ENCODE peak calls at places on chromosomes 7 and 10, in ten cellular contexts. Y is endothelial cell of umbilical vein, C is stomach, M is K562, X is H1, S is SK-N-SH, A is HCT116, G is transverse colon, I is sigmoid colon, K is suprapubic skin. L is an unnamed sample.

GRCh38 chr7:15571303-15571878 is 9.6 kb upstream of the AGMO start:
- DNase-seq in Y (peak), C (no peak), M (no peak), X (no peak), S (no peak), A (no peak), G (no peak), I (no peak), K (no peak), L (no peak)

GRCh38 chr7:117621075-117621474 is 141.2 kb downstream of the CFTR start:
- DNase-seq in Y (no peak), C (no peak), M (no peak), X (no peak), S (no peak), A (no peak), G (no peak), I (no peak), K (no peak), L (no peak)

GRCh38 chr7:128082431-128082830 is 51.2 kb upstream of the LRRC4 start:
- DNase-seq in Y (no peak), C (no peak), M (no peak), X (no peak), S (no peak), A (no peak), G (no peak), I (no peak), K (no peak), L (no peak)

GRCh38 chr7:131042269-131043160 is 285.2 kb upstream of the MKLN1 start:
- DNase-seq in Y (no peak), C (no peak), M (no peak), X (no peak), S (no peak), A (no peak), G (no peak), I (no peak), K (no peak), L (no peak)

GRCh38 chr7:8443871-8444756 is 10.7 kb downstream of the NXPH1 start:
- DNase-seq in Y (no peak), C (no peak), M (no peak), X (peak), S (no peak), A (no peak), G (no peak), I (no peak), K (no peak), L (peak)

GRCh38 chr10:35425596-35425995 is 89.3 kb downstream of the CCNY start:
- DNase-seq in Y (peak), C (no peak), M (no peak), X (no peak), S (no peak), A (no peak), G (no peak), I (no peak), K (no peak), L (no peak)

GRCh38 chr10:49350138-49350537 is 45.8 kb downstream of the DRGX start:
- DNase-seq in Y (no peak), C (no peak), M (no peak), X (no peak), S (no peak), A (no peak), G (no peak), I (no peak), K (no peak), L (no peak)

GRCh38 chr7:35731349-35731748 is 36.4 kb upstream of the HERPUD2 start:
- DNase-seq in Y (no peak), C (no peak), M (no peak), X (no peak), S (no peak), A (no peak), G (no peak), I (no peak), K (no peak), L (no peak)

GRCh38 chr10:23439920-23440875 is 1.3 kb downstream of the OTUD1 start:
- DNase-seq in Y (peak), C (peak), M (no peak), X (peak), S (peak), A (no peak), G (peak), I (peak), K (no peak), L (peak)

GRCh38 chr7:156437021-156437614 is 203.5 kb upstream of the RNF32 start:
- DNase-seq in Y (no peak), C (no peak), M (no peak), X (no peak), S (no peak), A (no peak), G (no peak), I (no peak), K (no peak), L (no peak)

GRCh38 chr10:126252884-126253612 is 135.2 kb downstream of the ADAM12 start:
- DNase-seq in Y (peak), C (no peak), M (no peak), X (no peak), S (no peak), A (no peak), G (no peak), I (no peak), K (no peak), L (no peak)

GRCh38 chr10:77049896-77050295 is 587.7 kb downstream of the KCNMA1 start:
- DNase-seq in Y (no peak), C (no peak), M (no peak), X (peak), S (no peak), A (no peak), G (no peak), I (no peak), K (no peak), L (no peak)

GRCh38 chr7:155921804-155922506 is 109.7 kb upstream of the SHH start:
- DNase-seq in Y (no peak), C (peak), M (no peak), X (peak), S (no peak), A (peak), G (peak), I (peak), K (no peak), L (peak)

DNA sequence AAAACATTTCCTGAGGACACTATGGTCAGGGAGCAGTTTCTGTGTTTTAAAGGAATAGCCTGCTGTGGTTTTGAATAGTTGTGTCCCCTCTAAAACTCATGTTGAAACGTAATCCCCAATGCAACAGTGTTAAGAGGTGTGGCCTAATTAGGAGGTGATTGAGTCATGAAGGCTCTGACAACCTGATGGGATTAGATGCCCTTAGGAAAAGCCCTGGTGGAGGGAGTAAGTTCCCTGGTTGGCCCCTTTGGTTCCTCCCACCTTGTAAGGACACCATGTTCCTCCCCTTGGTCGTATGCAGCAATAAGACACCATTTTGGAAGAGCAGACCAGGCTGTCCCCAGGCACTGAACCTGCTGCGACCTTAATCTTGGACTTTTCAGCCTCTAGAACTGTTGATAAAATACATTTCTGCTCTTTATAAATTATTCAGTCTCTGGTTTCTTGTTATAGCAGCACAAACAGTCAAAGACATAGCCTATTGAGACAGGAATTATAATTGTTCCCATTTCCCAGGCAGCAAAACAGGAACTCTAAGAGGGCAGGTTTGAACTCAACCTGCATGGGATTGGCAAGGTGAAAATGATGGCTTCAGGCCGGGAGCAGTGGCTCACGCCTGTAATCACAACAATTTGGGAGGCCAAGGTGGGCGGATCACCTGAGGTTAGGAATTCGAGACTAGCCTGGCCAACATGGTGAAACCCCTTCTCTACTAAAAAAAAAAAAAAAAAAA is 20.5 kb upstream of the TNS3 start:
- DNase-seq in Y (no peak), C (no peak), M (no peak), X (no peak), S (no peak), A (no peak), G (no peak), I (no peak), K (no peak), L (no peak)
- H3K27ac ChIP-seq in Y (no peak), C (no peak), M (no peak), X (no peak), S (peak), A (no peak), G (no peak), I (no peak), K (no peak), L (peak)

GRCh38 chr10:336247-336646 is 201.0 kb downstream of the ZMYND11 start:
- DNase-seq in Y (no peak), C (no peak), M (no peak), X (no peak), S (no peak), A (no peak), G (no peak), I (no peak), K (no peak), L (no peak)

GRCh38 chr10:341081-341740 is 206.0 kb downstream of the ZMYND11 start:
- DNase-seq in Y (no peak), C (no peak), M (no peak), X (no peak), S (no peak), A (no peak), G (no peak), I (no peak), K (no peak), L (peak)

GRCh38 chr10:340646-341045 is 205.4 kb downstream of the ZMYND11 start:
- DNase-seq in Y (no peak), C (no peak), M (no peak), X (no peak), S (no peak), A (no peak), G (no peak), I (no peak), K (no peak), L (peak)

GRCh38 chr10:339038-339391 is 203.8 kb downstream of the ZMYND11 start:
- DNase-seq in Y (no peak), C (no peak), M (no peak), X (no peak), S (no peak), A (no peak), G (no peak), I (no peak), K (no peak), L (no peak)

GRCh38 chr10:338176-339037 is 203.2 kb downstream of the ZMYND11 start:
- DNase-seq in Y (no peak), C (peak), M (no peak), X (no peak), S (no peak), A (no peak), G (no peak), I (no peak), K (no peak), L (no peak)
- TF ChIP-seq POLR2AphosphoS5 in Y (no peak), C (no peak), M (no peak), X (no peak), S (no peak), A (no peak), G (no peak), I (no peak), K (no peak), L (no peak)

GRCh38 chr10:4276151-4276550 is 491.1 kb upstream of the KLF6 start:
- DNase-seq in Y (no peak), C (no peak), M (no peak), X (no peak), S (no peak), A (no peak), G (no peak), I (no peak), K (no peak), L (no peak)
- H3K27ac ChIP-seq in Y (no peak), C (no peak), M (no peak), X (no peak), S (no peak), A (no peak), G (no peak), I (no peak), K (no peak), L (no peak)

GRCh38 chr10:89134963-89135362 is 72.2 kb downstream of the CH25H start:
- DNase-seq in Y (no peak), C (no peak), M (no peak), X (no peak), S (no peak), A (no peak), G (no peak), I (no peak), K (no peak), L (no peak)

DNA sequence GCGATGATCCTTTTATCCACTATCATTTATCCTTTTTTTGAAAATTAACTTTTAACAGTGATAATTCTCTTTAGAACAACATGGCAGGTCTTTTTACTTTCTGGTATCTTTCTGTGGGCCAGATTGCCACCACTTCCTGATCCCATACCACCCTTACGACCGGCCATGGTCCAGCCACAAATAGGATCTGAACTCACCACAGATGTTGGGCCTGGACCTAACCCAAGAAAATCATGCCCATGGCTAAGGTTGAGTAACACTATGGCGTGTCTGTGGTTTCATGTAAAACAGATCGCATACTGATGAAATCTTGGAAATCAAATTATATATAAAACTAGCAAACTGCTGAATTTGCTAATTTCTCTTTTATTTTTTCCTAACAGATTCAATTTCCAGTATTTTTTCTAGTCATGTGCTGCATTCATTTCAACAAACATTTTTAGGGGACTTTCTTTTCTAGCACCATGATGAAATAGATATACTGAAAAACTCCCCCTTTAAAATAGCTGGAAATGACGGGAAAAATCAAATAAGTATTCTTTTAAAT is 77.2 kb downstream of the CH25H start:
- DNase-seq in Y (no peak), C (no peak), M (no peak), X (no peak), S (peak), A (no peak), G (no peak), I (peak), K (no peak), L (no peak)
- TF ChIP-seq POLR2AphosphoS5 in Y (no peak), C (no peak), M (no peak), X (no peak), S (no peak), A (no peak), G (no peak), I (no peak), K (no peak), L (no peak)

DNA sequence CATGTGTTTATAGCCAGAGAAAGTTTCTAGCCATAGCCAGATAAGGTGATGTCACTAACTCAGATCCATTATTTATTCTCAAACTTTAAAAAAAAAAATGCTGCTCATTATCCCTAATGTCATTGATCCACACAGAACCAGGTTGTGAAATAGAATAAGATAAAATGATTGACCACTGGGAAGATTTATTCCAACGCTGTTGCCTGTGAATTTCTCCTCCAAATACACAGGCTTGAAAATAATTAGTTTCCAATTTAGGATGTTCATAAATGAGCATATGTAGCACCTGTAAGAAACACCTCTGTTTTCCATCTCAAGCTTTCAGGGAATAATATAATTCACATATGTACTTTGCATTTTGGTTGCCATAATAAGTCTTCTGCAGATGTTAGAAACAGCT is 283.1 kb upstream of the DKK1 start:
- DNase-seq in Y (no peak), C (no peak), M (no peak), X (no peak), S (no peak), A (no peak), G (no peak), I (no peak), K (no peak), L (no peak)
- H3K27ac ChIP-seq in Y (no peak), C (no peak), M (no peak), X (no peak), S (no peak), A (no peak), G (no peak), I (no peak), K (no peak), L (no peak)

GRCh38 chr7:88202799-88203198 is 17.0 kb downstream of the SRI start:
- DNase-seq in Y (no peak), C (no peak), M (no peak), X (no peak), S (no peak), A (no peak), G (no peak), I (no peak), K (no peak), L (no peak)
- TF ChIP-seq POLR2AphosphoS5 in Y (no peak), C (no peak), M (no peak), X (no peak), S (no peak), A (no peak), G (no peak), I (no peak), K (no peak), L (no peak)